ENCODE peak calls at places on chromosomes 12 and 14, in eight cellular contexts. V, U, L, N, F, D, E and P are unnamed samples.
A peak's percentile ranks its signal among the peaks of the same experiment; 100 is the strongest.

GRCh38 chr14:70127186-70127585 is 61.6 kb downstream of the SLC8A3 start:
- DNase-seq in V (no peak), U (no peak), L (no peak), N (no peak), F (no peak), D (no peak), E (no peak), P (no peak)

GRCh38 chr14:92534863-92535654 is 21.5 kb downstream of the RIN3 start:
- DNase-seq in V (no peak), U (no peak), L (no peak), N (no peak), F (no peak), D (no peak), E (no peak), P (no peak)

GRCh38 chr12:5503774-5504173 is 71.9 kb downstream of the NTF3 start:
- DNase-seq in V (peak; percentile 13), U (no peak), L (no peak), N (no peak), F (no peak), D (no peak), E (no peak), P (no peak)

GRCh38 chr12:12918781-12919180 is 27.4 kb downstream of the GPRC5A start:
- DNase-seq in V (no peak), U (no peak), L (no peak), N (no peak), F (no peak), D (no peak), E (no peak), P (no peak)

GRCh38 chr12:123058471-123058870 is 78.0 kb downstream of the ARL6IP4 start:
- DNase-seq in V (no peak), U (no peak), L (no peak), N (no peak), F (no peak), D (no peak), E (no peak), P (no peak)

GRCh38 chr12:15701212-15701611 is 88.0 kb downstream of the EPS8 start:
- DNase-seq in V (peak; percentile 6), U (no peak), L (no peak), N (no peak), F (no peak), D (no peak), E (no peak), P (no peak)

GRCh38 chr14:21269252-21270046 is at the start of gene HNRNPC:
- DNase-seq in V (peak; percentile 100), U (peak; percentile 98), L (peak; percentile 100), N (peak; percentile 96), F (peak; percentile 100), D (peak; percentile 100), E (peak; percentile 97), P (peak; percentile 100)

GRCh38 chr12:118060301-118061010 is 523 bp downstream of the WSB2 start:
- DNase-seq in V (peak; percentile 41), U (peak; percentile 48), L (no peak), N (peak; percentile 40), F (no peak), D (no peak), E (peak; percentile 61), P (peak; percentile 38)

GRCh38 chr12:89856431-89856830 is 147.8 kb upstream of the ATP2B1 start:
- DNase-seq in V (peak; percentile 9), U (no peak), L (no peak), N (no peak), F (no peak), D (no peak), E (no peak), P (no peak)

GRCh38 chr14:101713641-101714349 is 47.7 kb upstream of the PPP2R5C start:
- DNase-seq in V (no peak), U (no peak), L (no peak), N (no peak), F (no peak), D (no peak), E (no peak), P (no peak)

GRCh38 chr14:54252072-54252730 is 144.6 kb upstream of the CDKN3 start:
- DNase-seq in V (peak; percentile 82), U (no peak), L (no peak), N (no peak), F (peak; percentile 41), D (no peak), E (no peak), P (no peak)

GRCh38 chr14:81329640-81330385 is 70.3 kb downstream of the STON2 start:
- DNase-seq in V (peak; percentile 88), U (no peak), L (no peak), N (no peak), F (no peak), D (no peak), E (no peak), P (no peak)

GRCh38 chr14:96421236-96421635 is 29.3 kb downstream of the AK7 start:
- DNase-seq in V (no peak), U (no peak), L (no peak), N (no peak), F (no peak), D (no peak), E (no peak), P (no peak)